ENCODE peak calls at places on chromosomes 6 and 20, in five cellular contexts. K is ascending aorta; I is neural progenitor cell; C is kidney; N is CD8-positive, alpha-beta T cell. V is an unnamed sample. For H3K4me1, the result is how much of the 10 kb centered on the place peaks cover.

GRCh38 chr6:155524249-155524651 is 68.6 kb upstream of the NOX3 start:
- DNase-seq in K (no peak), I (no peak), C (no peak), N (no peak), V (no peak)

GRCh38 chr6:32166411-32167061 is 2.1 kb downstream of the EGFL8 start:
- DNase-seq in K (no peak), I (no peak), C (peak), N (no peak), V (no peak)

GRCh38 chr6:110484321-110484720 is 7.9 kb upstream of the SLC22A16 start:
- DNase-seq in K (no peak), I (no peak), C (no peak), N (no peak), V (no peak)

GRCh38 chr6:81233990-81234389 is 518.5 kb downstream of the TENT5A start:
- DNase-seq in K (no peak), I (no peak), C (no peak), N (no peak), V (no peak)

GRCh38 chr6:32685603-32686002 is 19.1 kb upstream of the HLA-DQB1 start:
- DNase-seq in K (no peak), I (no peak), C (no peak), N (peak), V (no peak)

GRCh38 chr6:73348550-73349204 is 5.4 kb downstream of the DPPA5 start:
- DNase-seq in K (no peak), I (no peak), C (no peak), N (no peak), V (no peak)

GRCh38 chr6:136383271-136383670 is 93.6 kb upstream of the BCLAF1 start:
- DNase-seq in K (no peak), I (no peak), C (no peak), N (no peak), V (no peak)

GRCh38 chr20:58420798-58421496 is 31.9 kb downstream of the VAPB start:
- DNase-seq in K (no peak), I (no peak), C (no peak), N (no peak), V (no peak)

GRCh38 chr6:151070666-151071065 is 169.1 kb upstream of the AKAP12 start:
- DNase-seq in K (no peak), I (no peak), C (no peak), N (no peak), V (no peak)
- H3K27ac ChIP-seq in K (peak), I (no peak), C (peak), N (no peak), V (peak)

GRCh38 chr20:63979549-63980316 is at the start of gene SAMD10:
- DNase-seq in K (no peak), I (peak), C (peak), N (peak), V (no peak)
- TF ChIP-seq CTCF in K (no peak), I (peak), C (no peak), N (no peak), V (no peak)

GRCh38 chr6:158863646-158864045 is 44.5 kb upstream of the EZR start:
- DNase-seq in K (no peak), I (no peak), C (no peak), N (no peak), V (no peak)
- H3K4me1 ChIP-seq in K (under half), I (under half), C (under half), N (under half), V (under half)

GRCh38 chr6:122308074-122308473 is 91.4 kb upstream of the HSF2 start:
- DNase-seq in K (no peak), I (no peak), C (no peak), N (no peak), V (no peak)

GRCh38 chr6:122302077-122302476 is 97.4 kb upstream of the HSF2 start:
- DNase-seq in K (no peak), I (no peak), C (no peak), N (no peak), V (no peak)

DNA sequence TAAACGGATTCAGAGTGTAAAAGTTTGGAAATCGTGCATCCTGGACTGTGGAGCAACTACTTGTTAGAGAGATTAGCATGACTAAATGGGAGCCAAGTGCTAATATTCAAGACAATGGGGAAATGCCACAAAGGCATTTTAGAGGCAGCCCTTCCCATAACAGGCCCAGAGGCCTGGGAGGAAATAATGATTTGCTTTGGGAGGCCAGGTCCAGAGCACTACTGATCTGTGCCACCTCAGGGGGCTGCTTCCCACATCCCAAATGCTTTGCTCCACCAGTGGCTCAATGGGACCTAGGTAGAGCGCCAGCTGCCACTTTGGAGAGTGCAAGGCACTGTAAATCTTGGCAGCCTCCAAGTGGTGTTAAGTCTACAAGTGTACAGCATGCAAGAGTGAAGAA is 91.9 kb upstream of the HSF2 start:
- DNase-seq in K (no peak), I (no peak), C (no peak), N (no peak), V (no peak)
- H3K27ac ChIP-seq in K (no peak), I (no peak), C (no peak), N (no peak), V (no peak)

GRCh38 chr20:36493013-36493800 is 48.1 kb upstream of the MYL9 start:
- DNase-seq in K (no peak), I (peak), C (no peak), N (no peak), V (no peak)
- TF ChIP-seq CTCF in K (peak), I (peak), C (peak), N (no peak), V (peak)

GRCh38 chr20:2656471-2657117 is 4.2 kb downstream of the NOP56 start:
- DNase-seq in K (peak), I (no peak), C (no peak), N (no peak), V (no peak)

GRCh38 chr20:2657241-2657640 is 4.8 kb downstream of the NOP56 start:
- DNase-seq in K (no peak), I (no peak), C (no peak), N (no peak), V (no peak)

GRCh38 chr20:2654831-2655230 is 2.4 kb downstream of the NOP56 start:
- DNase-seq in K (peak), I (no peak), C (no peak), N (no peak), V (no peak)

GRCh38 chr20:2654384-2654822 is 2.0 kb downstream of the NOP56 start:
- DNase-seq in K (peak), I (no peak), C (no peak), N (no peak), V (no peak)

DNA sequence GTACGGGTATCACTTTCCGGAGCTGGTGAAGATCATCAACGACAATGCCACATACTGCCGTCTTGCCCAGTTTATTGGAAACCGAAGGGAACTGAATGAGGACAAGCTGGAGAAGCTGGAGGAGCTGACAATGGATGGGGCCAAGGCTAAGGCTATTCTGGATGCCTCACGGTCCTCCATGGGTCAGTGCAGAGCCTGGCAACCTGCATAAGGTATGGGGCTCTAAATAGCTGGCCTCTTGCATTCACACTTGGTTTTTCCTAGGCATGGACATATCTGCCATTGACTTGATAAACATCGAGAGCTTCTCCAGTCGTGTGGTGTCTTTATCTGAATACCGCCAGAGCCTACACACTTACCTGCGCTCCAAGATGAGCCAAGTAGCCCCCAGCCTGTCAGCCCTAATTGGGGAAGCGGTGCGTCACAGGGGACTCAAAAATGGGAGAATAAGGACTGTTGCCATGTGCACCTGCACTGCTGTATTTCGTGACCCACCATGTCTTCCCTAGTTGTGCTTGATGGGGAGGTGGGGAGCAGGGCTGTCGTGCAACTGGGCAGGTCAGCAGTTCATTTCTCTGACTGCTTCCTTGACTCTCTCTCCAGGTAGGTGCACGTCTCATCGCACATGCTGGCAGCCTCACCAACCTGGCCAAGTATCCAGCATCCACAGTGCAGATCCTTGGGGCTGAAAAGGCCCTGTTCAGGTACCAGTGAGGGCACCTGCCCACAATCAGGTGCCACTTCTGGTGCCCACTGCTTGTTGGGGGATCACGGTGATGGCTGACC is 3.1 kb downstream of the NOP56 start:
- DNase-seq in K (peak), I (no peak), C (no peak), N (no peak), V (no peak)
- H3K4me1 ChIP-seq in K (under half), I (under half), C (under half), N (under half), V (under half)

DNA sequence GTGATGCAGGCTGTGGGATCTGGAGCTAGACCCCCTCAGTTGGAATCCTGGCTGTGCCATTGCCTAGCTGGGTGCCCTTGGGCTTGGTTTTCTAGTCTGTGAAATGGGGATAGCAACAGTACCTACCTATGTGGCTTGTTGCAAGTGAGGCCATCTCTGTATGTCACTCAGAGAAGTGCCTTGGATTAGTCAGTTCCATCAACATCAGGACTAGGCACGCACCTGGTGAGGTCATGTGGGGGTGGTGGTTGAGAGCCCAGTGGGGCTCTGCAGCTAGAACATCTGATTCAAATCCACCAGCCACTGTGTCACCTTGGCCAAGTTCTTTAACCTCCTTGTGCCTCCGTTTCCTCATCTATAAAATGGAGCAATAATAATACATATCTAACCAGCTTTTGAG is 12.5 kb downstream of the TCF15 start:
- DNase-seq in K (no peak), I (no peak), C (no peak), N (no peak), V (no peak)
- H3K27ac ChIP-seq in K (no peak), I (no peak), C (no peak), N (no peak), V (no peak)

DNA sequence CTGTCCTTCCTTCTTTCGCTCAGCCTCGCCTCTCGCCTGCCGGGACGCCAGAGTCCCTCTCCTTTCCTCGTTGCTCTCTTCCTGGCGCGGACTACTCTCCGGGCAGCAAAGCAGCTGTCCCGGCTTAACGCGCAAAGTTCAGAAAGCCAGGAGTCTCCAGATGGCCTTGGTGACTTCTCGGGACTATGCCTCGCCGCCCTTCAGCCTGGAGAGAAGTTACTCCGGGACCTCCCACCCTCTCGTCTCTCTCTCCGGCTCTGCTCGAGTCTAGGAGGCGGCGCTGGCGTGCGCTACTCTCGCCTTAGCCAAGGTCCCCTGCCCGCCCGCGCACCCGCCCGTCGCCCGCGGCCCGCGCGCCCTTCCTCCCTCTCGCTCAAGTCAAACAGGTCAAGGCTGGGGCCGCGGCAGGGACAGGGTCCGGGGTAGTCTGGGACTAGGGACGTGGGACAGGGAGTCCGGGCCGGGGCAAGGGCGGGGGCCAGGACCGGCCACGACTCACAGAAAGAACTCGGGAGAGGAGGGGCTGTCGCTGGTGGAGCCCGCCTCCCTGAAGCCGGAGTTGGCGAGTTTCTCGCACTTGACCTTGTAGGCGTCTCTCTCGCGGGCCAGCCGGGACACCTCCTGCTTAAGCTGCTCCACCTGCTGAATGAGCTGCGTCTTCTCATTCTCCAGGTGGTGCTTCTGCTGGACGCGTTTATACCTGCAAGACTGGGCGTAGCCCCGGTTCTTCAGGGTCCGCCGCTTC is 1.5 kb downstream of the MAFB start:
- DNase-seq in K (peak), I (peak), C (peak), N (no peak), V (peak)
- TF ChIP-seq CTCF in K (no peak), I (no peak), C (no peak), N (no peak), V (no peak)

V was measured in lower lobe of right lung.